ENCODE peak calls at places on chromosomes 16 and 17, in six cellular contexts. O, U, C, K, W and J are unnamed samples.

GRCh38 chr17:82332669-82333278 is 792 bp downstream of the SECTM1 start:
- DNase-seq in C (no peak), K (no peak), U (peak), W (peak), O (no peak), J (no peak)

GRCh38 chr16:66205287-66206167 is 161.0 kb upstream of the CDH5 start:
- DNase-seq in K (no peak), C (no peak), W (no peak), O (no peak), U (no peak), J (no peak)

GRCh38 chr16:85335584-85336492 is 223.6 kb upstream of the CIBAR2 start:
- DNase-seq in O (no peak), C (no peak), W (no peak), U (no peak), K (no peak), J (no peak)

GRCh38 chr17:81865733-81866439 is 5.3 kb downstream of the ARHGDIA start:
- DNase-seq in W (no peak), C (no peak), O (no peak), K (no peak), U (peak), J (no peak)

GRCh38 chr17:32746698-32747097 is 130.2 kb downstream of the MYO1D start:
- DNase-seq in C (no peak), O (no peak), W (no peak), K (no peak), U (no peak), J (no peak)

GRCh38 chr16:6125483-6126259 is 1028.1 kb upstream of the EEF2KMT start:
- DNase-seq in C (no peak), K (no peak), U (no peak), W (no peak), O (peak), J (no peak)

GRCh38 chr16:79307214-79307613 is 293.3 kb downstream of the MAF start:
- DNase-seq in C (peak), U (peak), K (no peak), W (no peak), O (no peak), J (no peak)

GRCh38 chr17:31427684-31428083 is 36.2 kb downstream of the RAB11FIP4 start:
- DNase-seq in U (no peak), O (no peak), W (no peak), C (no peak), K (no peak), J (no peak)

GRCh38 chr16:84471316-84471715 is 33.1 kb downstream of the MEAK7 start:
- DNase-seq in U (no peak), O (no peak), C (no peak), W (peak), K (no peak), J (no peak)

GRCh38 chr16:82295306-82296201 is 125.5 kb upstream of the MPHOSPH6 start:
- DNase-seq in O (no peak), K (no peak), U (no peak), W (no peak), C (no peak), J (no peak)